ENCODE peak calls at places on chromosomes 2 and 18, in six cellular contexts. One of them, this sample, is unnamed.
A peak's percentile ranks its signal among the peaks of the same experiment; 100 is the strongest.

GRCh38 chr2:15748736-15749323 is 157.2 kb downstream of the DDX1 start:
- DNase-seq in uterus: no peak
- DNase-seq in activated CD8-positive, alpha-beta T cell treated with anti-CD3 and anti-CD28 coated beads, Interleukin-2, amount 10 ng/mL, durations not matched to agents 7 days and 5 days: no peak
- DNase-seq in GM23248: no peak
- DNase-seq in H54: peak; percentile 62
- DNase-seq in CD4-positive, alpha-beta T cell: no peak
- DNase-seq in this sample: no peak

GRCh38 chr2:127737892-127738291 is 36.6 kb downstream of the SFT2D3 start:
- DNase-seq in H54: no peak
- DNase-seq in activated CD8-positive, alpha-beta T cell treated with anti-CD3 and anti-CD28 coated beads, Interleukin-2, amount 10 ng/mL, durations not matched to agents 7 days and 5 days: no peak
- DNase-seq in CD4-positive, alpha-beta T cell: no peak
- DNase-seq in uterus: no peak
- DNase-seq in GM23248: no peak
- DNase-seq in this sample: no peak

GRCh38 chr2:8447610-8448221 is 234.1 kb upstream of the ID2 start:
- DNase-seq in uterus: no peak
- DNase-seq in activated CD8-positive, alpha-beta T cell treated with anti-CD3 and anti-CD28 coated beads, Interleukin-2, amount 10 ng/mL, durations not matched to agents 7 days and 5 days: no peak
- DNase-seq in H54: peak; percentile 79
- DNase-seq in CD4-positive, alpha-beta T cell: no peak
- DNase-seq in GM23248: peak; percentile 90
- DNase-seq in this sample: no peak

GRCh38 chr2:148876589-148877402 is 1.8 kb downstream of the KIF5C start:
- DNase-seq in uterus: no peak
- DNase-seq in H54: no peak
- DNase-seq in GM23248: peak; percentile 14
- DNase-seq in activated CD8-positive, alpha-beta T cell treated with anti-CD3 and anti-CD28 coated beads, Interleukin-2, amount 10 ng/mL, durations not matched to agents 7 days and 5 days: peak; percentile 63
- DNase-seq in CD4-positive, alpha-beta T cell: peak; percentile 40
- DNase-seq in this sample: peak; percentile 29

GRCh38 chr2:96099861-96100798 is 16.2 kb downstream of the ADRA2B start:
- DNase-seq in CD4-positive, alpha-beta T cell: no peak
- DNase-seq in uterus: peak; percentile 7
- DNase-seq in H54: no peak
- DNase-seq in activated CD8-positive, alpha-beta T cell treated with anti-CD3 and anti-CD28 coated beads, Interleukin-2, amount 10 ng/mL, durations not matched to agents 7 days and 5 days: no peak
- DNase-seq in GM23248: no peak
- DNase-seq in this sample: no peak

GRCh38 chr2:112685167-112685884 is 35.5 kb upstream of the NT5DC4 start:
- DNase-seq in uterus: no peak
- DNase-seq in CD4-positive, alpha-beta T cell: no peak
- DNase-seq in H54: no peak
- DNase-seq in activated CD8-positive, alpha-beta T cell treated with anti-CD3 and anti-CD28 coated beads, Interleukin-2, amount 10 ng/mL, durations not matched to agents 7 days and 5 days: no peak
- DNase-seq in GM23248: no peak
- DNase-seq in this sample: no peak

GRCh38 chr2:134917958-134918517 is 584 bp upstream of the CCNT2 start:
- DNase-seq in CD4-positive, alpha-beta T cell: peak; percentile 84
- DNase-seq in GM23248: peak; percentile 96
- DNase-seq in activated CD8-positive, alpha-beta T cell treated with anti-CD3 and anti-CD28 coated beads, Interleukin-2, amount 10 ng/mL, durations not matched to agents 7 days and 5 days: peak; percentile 93
- DNase-seq in H54: peak; percentile 61
- DNase-seq in uterus: no peak
- DNase-seq in this sample: peak; percentile 87

GRCh38 chr2:219118504-219118903 is 42.1 kb downstream of the NHEJ1 start:
- DNase-seq in uterus: no peak
- DNase-seq in H54: no peak
- DNase-seq in activated CD8-positive, alpha-beta T cell treated with anti-CD3 and anti-CD28 coated beads, Interleukin-2, amount 10 ng/mL, durations not matched to agents 7 days and 5 days: no peak
- DNase-seq in CD4-positive, alpha-beta T cell: no peak
- DNase-seq in GM23248: no peak
- DNase-seq in this sample: no peak

GRCh38 chr2:98902209-98903063 is 33.6 kb downstream of the CRACDL start:
- DNase-seq in GM23248: no peak
- DNase-seq in activated CD8-positive, alpha-beta T cell treated with anti-CD3 and anti-CD28 coated beads, Interleukin-2, amount 10 ng/mL, durations not matched to agents 7 days and 5 days: no peak
- DNase-seq in H54: no peak
- DNase-seq in CD4-positive, alpha-beta T cell: no peak
- DNase-seq in uterus: no peak
- DNase-seq in this sample: no peak

GRCh38 chr2:16719409-16719808 is 53.8 kb upstream of the CYRIA start:
- DNase-seq in GM23248: no peak
- DNase-seq in uterus: no peak
- DNase-seq in activated CD8-positive, alpha-beta T cell treated with anti-CD3 and anti-CD28 coated beads, Interleukin-2, amount 10 ng/mL, durations not matched to agents 7 days and 5 days: no peak
- DNase-seq in H54: no peak
- DNase-seq in CD4-positive, alpha-beta T cell: no peak
- DNase-seq in this sample: no peak

GRCh38 chr2:36635194-36635593 is 37.2 kb upstream of the FEZ2 start:
- DNase-seq in CD4-positive, alpha-beta T cell: no peak
- DNase-seq in GM23248: peak; percentile 34
- DNase-seq in uterus: no peak
- DNase-seq in activated CD8-positive, alpha-beta T cell treated with anti-CD3 and anti-CD28 coated beads, Interleukin-2, amount 10 ng/mL, durations not matched to agents 7 days and 5 days: no peak
- DNase-seq in H54: no peak
- DNase-seq in this sample: no peak

GRCh38 chr2:205352593-205352992 is 329.7 kb upstream of the NRP2 start:
- DNase-seq in GM23248: peak; percentile 67
- DNase-seq in activated CD8-positive, alpha-beta T cell treated with anti-CD3 and anti-CD28 coated beads, Interleukin-2, amount 10 ng/mL, durations not matched to agents 7 days and 5 days: no peak
- DNase-seq in H54: no peak
- DNase-seq in CD4-positive, alpha-beta T cell: no peak
- DNase-seq in uterus: no peak
- DNase-seq in this sample: no peak

GRCh38 chr18:7577706-7578105 is 10.6 kb downstream of the PTPRM start:
- DNase-seq in GM23248: peak; percentile 68
- DNase-seq in CD4-positive, alpha-beta T cell: no peak
- DNase-seq in H54: peak; percentile 51
- DNase-seq in uterus: no peak
- DNase-seq in activated CD8-positive, alpha-beta T cell treated with anti-CD3 and anti-CD28 coated beads, Interleukin-2, amount 10 ng/mL, durations not matched to agents 7 days and 5 days: no peak
- DNase-seq in this sample: no peak

GRCh38 chr2:102063360-102063947 is 71.7 kb downstream of the IL1R2 start:
- DNase-seq in uterus: peak; percentile 64
- DNase-seq in GM23248: peak; percentile 87
- DNase-seq in activated CD8-positive, alpha-beta T cell treated with anti-CD3 and anti-CD28 coated beads, Interleukin-2, amount 10 ng/mL, durations not matched to agents 7 days and 5 days: no peak
- DNase-seq in CD4-positive, alpha-beta T cell: no peak
- DNase-seq in H54: no peak
- DNase-seq in this sample: no peak

GRCh38 chr2:136206613-136207012 is 88.7 kb upstream of the CXCR4 start:
- DNase-seq in CD4-positive, alpha-beta T cell: no peak
- DNase-seq in GM23248: no peak
- DNase-seq in uterus: no peak
- DNase-seq in H54: no peak
- DNase-seq in activated CD8-positive, alpha-beta T cell treated with anti-CD3 and anti-CD28 coated beads, Interleukin-2, amount 10 ng/mL, durations not matched to agents 7 days and 5 days: no peak
- DNase-seq in this sample: no peak

GRCh38 chr2:10486601-10487079 is 38.5 kb upstream of the ODC1 start:
- DNase-seq in CD4-positive, alpha-beta T cell: no peak
- DNase-seq in H54: no peak
- DNase-seq in GM23248: no peak
- DNase-seq in uterus: no peak
- DNase-seq in activated CD8-positive, alpha-beta T cell treated with anti-CD3 and anti-CD28 coated beads, Interleukin-2, amount 10 ng/mL, durations not matched to agents 7 days and 5 days: no peak
- DNase-seq in this sample: no peak

GRCh38 chr2:20627712-20628380 is 23.1 kb downstream of the HS1BP3 start:
- DNase-seq in CD4-positive, alpha-beta T cell: no peak
- DNase-seq in H54: no peak
- DNase-seq in GM23248: no peak
- DNase-seq in activated CD8-positive, alpha-beta T cell treated with anti-CD3 and anti-CD28 coated beads, Interleukin-2, amount 10 ng/mL, durations not matched to agents 7 days and 5 days: no peak
- DNase-seq in uterus: no peak
- DNase-seq in this sample: no peak

GRCh38 chr2:44825702-44826101 is 115.8 kb upstream of the SIX3 start:
- DNase-seq in GM23248: no peak
- DNase-seq in CD4-positive, alpha-beta T cell: no peak
- DNase-seq in uterus: no peak
- DNase-seq in activated CD8-positive, alpha-beta T cell treated with anti-CD3 and anti-CD28 coated beads, Interleukin-2, amount 10 ng/mL, durations not matched to agents 7 days and 5 days: no peak
- DNase-seq in H54: no peak
- DNase-seq in this sample: no peak

GRCh38 chr2:100292022-100292580 is 30.2 kb downstream of the LONRF2 start:
- DNase-seq in CD4-positive, alpha-beta T cell: peak; percentile 13
- DNase-seq in H54: peak; percentile 69
- DNase-seq in GM23248: peak; percentile 94
- DNase-seq in activated CD8-positive, alpha-beta T cell treated with anti-CD3 and anti-CD28 coated beads, Interleukin-2, amount 10 ng/mL, durations not matched to agents 7 days and 5 days: peak; percentile 48
- DNase-seq in uterus: peak; percentile 92
- DNase-seq in this sample: no peak

This sample was measured in T-cell.